ENCODE peak calls at places on chromosomes 4 and X, in eight cellular contexts. W is uterus, Y is ovary, T is stomach, S is right cardiac atrium, R is IMR-90, Z is neuronal stem cell, P is HepG2. Q is an unnamed sample.
A peak's percentile ranks its signal among the peaks of the same experiment; 100 is the strongest.

GRCh38 chrX:134688181-134688580 is 29.9 kb upstream of the PLAC1 start:
- DNase-seq in W (no peak), Y (no peak), T (no peak), S (no peak), R (no peak), Z (no peak), P (no peak), Q (no peak)

GRCh38 chrX:104696667-104697066 is 130.7 kb downstream of the IL1RAPL2 start:
- DNase-seq in W (no peak), Y (no peak), T (no peak), S (no peak), R (no peak), Z (no peak), P (no peak), Q (no peak)

GRCh38 chr4:105991726-105992125 is 96.5 kb downstream of the NPNT start:
- DNase-seq in W (no peak), Y (no peak), T (no peak), S (no peak), R (no peak), Z (no peak), P (no peak), Q (no peak)

GRCh38 chrX:103171353-103171752 is 43.6 kb upstream of the BEX4 start:
- DNase-seq in W (no peak), Y (no peak), T (no peak), S (no peak), R (no peak), Z (no peak), P (no peak), Q (no peak)

GRCh38 chr4:186761281-186761897 is 37.7 kb upstream of the FAT1 start:
- DNase-seq in W (no peak), Y (no peak), T (no peak), S (no peak), R (no peak), Z (no peak), P (no peak), Q (no peak)

GRCh38 chrX:1084689-1085088 is 127.8 kb downstream of the CRLF2 start:
- DNase-seq in W (no peak), Y (no peak), T (no peak), S (no peak), R (no peak), Z (no peak), P (no peak), Q (no peak)

GRCh38 chr4:31918891-31919290 is 1198.7 kb downstream of the PCDH7 start:
- DNase-seq in W (no peak), Y (no peak), T (no peak), S (no peak), R (no peak), Z (no peak), P (no peak), Q (no peak)

GRCh38 chrX:38458071-38458470 is 103.3 kb upstream of the TSPAN7 start:
- DNase-seq in W (no peak), Y (no peak), T (no peak), S (no peak), R (no peak), Z (no peak), P (no peak), Q (no peak)

GRCh38 chrX:135416546-135416945 is 5.2 kb upstream of the SMIM10L2A start:
- DNase-seq in W (no peak), Y (no peak), T (no peak), S (no peak), R (no peak), Z (no peak), P (no peak), Q (no peak)

GRCh38 chr4:52915730-52916129 is 53.6 kb downstream of the RASL11B start:
- DNase-seq in W (no peak), Y (no peak), T (peak; percentile 50), S (no peak), R (no peak), Z (no peak), P (no peak), Q (no peak)

GRCh38 chr4:4577359-4577875 is 35.6 kb upstream of the STX18 start:
- DNase-seq in W (no peak), Y (no peak), T (no peak), S (no peak), R (no peak), Z (no peak), P (no peak), Q (no peak)

GRCh38 chr4:43776371-43776770 is 672.2 kb downstream of the KCTD8 start:
- DNase-seq in W (no peak), Y (no peak), T (no peak), S (no peak), R (peak; percentile 1), Z (no peak), P (peak; percentile 3), Q (no peak)

GRCh38 chr4:173018446-173018845 is 150.2 kb upstream of the GALNT7 start:
- DNase-seq in W (no peak), Y (no peak), T (no peak), S (no peak), R (no peak), Z (no peak), P (no peak), Q (no peak)

GRCh38 chrX:8689473-8689872 is 42.5 kb downstream of the ANOS1 start:
- DNase-seq in W (no peak), Y (no peak), T (no peak), S (no peak), R (no peak), Z (no peak), P (no peak), Q (no peak)

GRCh38 chrX:130878350-130879341 is 24.4 kb downstream of the ENOX2 start:
- DNase-seq in W (no peak), Y (no peak), T (peak; percentile 68), S (peak; percentile 12), R (peak; percentile 85), Z (no peak), P (no peak), Q (no peak)

GRCh38 chr4:150152764-150153163 is 74.5 kb downstream of the DCLK2 start:
- DNase-seq in W (no peak), Y (no peak), T (no peak), S (no peak), R (peak; percentile 68), Z (no peak), P (no peak), Q (no peak)

GRCh38 chr4:23305026-23305425 is 584.8 kb downstream of the PPARGC1A start:
- DNase-seq in W (no peak), Y (no peak), T (no peak), S (no peak), R (no peak), Z (no peak), P (peak; percentile 2), Q (no peak)

GRCh38 chr4:79042079-79042674 is 102.9 kb upstream of the PAQR3 start:
- DNase-seq in W (no peak), Y (no peak), T (no peak), S (no peak), R (peak; percentile 22), Z (peak; percentile 26), P (peak; percentile 3), Q (no peak)

DNA sequence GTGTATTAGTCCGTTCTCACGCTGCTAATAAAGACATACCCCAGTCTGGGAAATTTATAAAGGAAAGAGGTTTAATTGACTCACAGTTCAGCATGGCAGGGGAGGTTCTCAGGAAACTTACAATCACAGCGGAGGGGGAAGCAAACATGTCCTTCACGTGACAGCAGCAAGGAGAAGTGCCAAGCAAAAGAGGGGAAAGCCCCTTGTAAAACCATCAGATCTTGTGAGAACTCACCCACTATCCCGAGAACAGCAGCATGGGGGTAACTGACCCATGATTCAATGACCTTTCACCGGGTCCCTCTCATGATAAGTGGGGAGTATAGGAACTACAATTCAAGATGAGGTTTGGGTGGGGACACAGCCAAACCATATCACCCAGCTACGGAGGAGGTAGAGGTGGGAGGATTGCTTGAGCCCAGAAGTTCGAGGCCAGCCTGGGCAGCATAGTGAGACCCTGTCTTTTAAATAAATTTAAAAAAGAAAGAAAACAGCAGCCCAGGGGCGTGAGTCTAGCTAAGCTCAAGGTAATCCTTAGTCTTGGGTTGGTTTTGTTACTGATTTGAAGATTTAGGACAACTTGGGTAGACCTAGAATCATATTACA is 46.4 kb upstream of the TMEM131L start:
- DNase-seq in W (no peak), Y (no peak), T (no peak), S (no peak), R (no peak), Z (no peak), P (no peak), Q (no peak)
- H3K4me1 ChIP-seq in W (no peaks in the 10 kb centered on the region), Y (no peaks in the 10 kb centered on the region), T (no peaks in the 10 kb centered on the region), S (no peaks in the 10 kb centered on the region), R (no peaks in the 10 kb centered on the region), Z (peaks cover 3% of the 10 kb centered on the region), P (no peaks in the 10 kb centered on the region), Q (no peaks in the 10 kb centered on the region)

GRCh38 chrX:153984351-153985178 is 12.0 kb downstream of the TMEM187 start:
- DNase-seq in W (no peak), Y (no peak), T (no peak), S (no peak), R (no peak), Z (no peak), P (no peak), Q (peak; percentile 42)
- H3K27ac ChIP-seq in W (peak overlapping the region; percentile 64), Y (no peak overlapping the region), T (peak overlapping the region; percentile 84), S (peak overlapping the region; percentile 7), R (no peak overlapping the region), Z (no peak overlapping the region), P (no peak overlapping the region), Q (peak overlapping the region; percentile 64)

DNA sequence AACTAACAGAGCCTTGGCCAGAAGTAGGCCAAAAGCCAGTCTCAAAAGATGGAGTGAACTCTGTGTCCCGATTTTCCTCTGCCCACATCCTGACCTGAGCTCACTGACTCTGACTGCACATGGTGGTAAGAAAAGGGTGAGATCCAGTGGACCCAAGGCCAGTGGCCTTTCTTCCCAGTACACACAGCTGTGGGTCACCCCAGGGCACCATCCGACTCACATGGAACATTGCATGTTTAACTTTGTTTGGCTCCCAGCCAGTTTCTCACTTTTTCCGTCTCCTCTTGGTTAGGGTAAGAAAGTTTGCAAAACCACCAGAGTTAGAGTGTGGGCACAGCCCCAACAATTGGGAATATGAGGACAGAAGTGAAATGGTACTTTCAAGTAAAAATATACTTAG is 69.8 kb downstream of the GAB1 start:
- DNase-seq in W (peak; percentile 39), Y (peak; percentile 45), T (peak; percentile 67), S (peak; percentile 74), R (no peak), Z (no peak), P (peak; percentile 4), Q (no peak)
- H3K4me1 ChIP-seq in W (peaks cover 23% of the 10 kb centered on the region), Y (peaks cover 28% of the 10 kb centered on the region), T (peaks cover 18% of the 10 kb centered on the region), S (peaks cover 23% of the 10 kb centered on the region), R (peaks cover 14% of the 10 kb centered on the region), Z (peaks cover 10% of the 10 kb centered on the region), P (peaks cover 7% of the 10 kb centered on the region), Q (no peaks in the 10 kb centered on the region)

GRCh38 chrX:119981286-119982070 is 37.9 kb upstream of the NKAP start:
- DNase-seq in W (no peak), Y (no peak), T (no peak), S (no peak), R (peak; percentile 5), Z (no peak), P (peak; percentile 3), Q (no peak)

GRCh38 chrX:119986203-119986602 is 42.7 kb upstream of the NKAP start:
- DNase-seq in W (no peak), Y (no peak), T (no peak), S (no peak), R (no peak), Z (no peak), P (no peak), Q (no peak)

GRCh38 chrX:119984652-119985051 is 41.1 kb upstream of the NKAP start:
- DNase-seq in W (no peak), Y (no peak), T (no peak), S (no peak), R (no peak), Z (no peak), P (no peak), Q (no peak)

GRCh38 chrX:119982145-119982544 is 38.6 kb upstream of the NKAP start:
- DNase-seq in W (no peak), Y (no peak), T (no peak), S (no peak), R (no peak), Z (no peak), P (no peak), Q (no peak)

GRCh38 chrX:119983494-119983893 is 39.9 kb upstream of the NKAP start:
- DNase-seq in W (no peak), Y (no peak), T (no peak), S (no peak), R (no peak), Z (no peak), P (no peak), Q (no peak)
- H3K27ac ChIP-seq in W (no peak overlapping the region), Y (no peak overlapping the region), T (no peak overlapping the region), S (no peak overlapping the region), R (no peak overlapping the region), Z (no peak overlapping the region), P (no peak overlapping the region), Q (no peak overlapping the region)